ENCODE peak calls at places on chromosomes 11 and 22, in seven cellular contexts. F is IMR-90, Q is transverse colon, G is vagina, J is gastrocnemius medialis, T is sigmoid colon, X is suprapubic skin. E is an unnamed sample. For H3K4me1, the result is how much of the 10 kb centered on the place peaks cover.

GRCh38 chr22:50714150-50714549 is 23.9 kb upstream of the ACR start:
- DNase-seq in F (no peak), X (no peak), Q (no peak), T (no peak), G (no peak), J (no peak), E (no peak)

GRCh38 chr11:9172394-9172793 is 81.0 kb upstream of the SCUBE2 start:
- DNase-seq in J (no peak), Q (no peak), F (no peak), X (no peak), T (no peak), G (no peak), E (no peak)

GRCh38 chr11:130115218-130115617 is 44.4 kb upstream of the ST14 start:
- DNase-seq in G (no peak), Q (no peak), X (no peak), J (no peak), T (no peak), F (peak), E (no peak)

GRCh38 chr11:74669311-74670160 is 61.7 kb downstream of the CHRDL2 start:
- DNase-seq in Q (no peak), T (no peak), J (no peak), F (no peak), X (no peak), G (no peak), E (no peak)

GRCh38 chr22:40890881-40891280 is 29.0 kb upstream of the DNAJB7 start:
- DNase-seq in G (no peak), X (no peak), Q (no peak), T (no peak), F (peak), J (no peak), E (no peak)

GRCh38 chr22:47918936-47919505 is 1156.6 kb downstream of the TBC1D22A start:
- DNase-seq in T (no peak), Q (no peak), G (no peak), X (no peak), J (no peak), F (no peak), E (no peak)

GRCh38 chr11:75563978-75564552 is 2.0 kb downstream of the SERPINH1 start:
- DNase-seq in J (peak), T (peak), Q (peak), F (peak), X (no peak), G (no peak), E (no peak)

GRCh38 chr11:126607374-126607773 is 251.9 kb downstream of the ST3GAL4 start:
- DNase-seq in X (no peak), J (no peak), Q (peak), F (peak), T (no peak), G (no peak), E (no peak)

GRCh38 chr11:13384837-13385417 is 78.1 kb downstream of the BTBD10 start:
- DNase-seq in T (no peak), J (no peak), F (peak), Q (peak), G (no peak), X (no peak), E (no peak)

GRCh38 chr11:76217653-76218160 is 11.4 kb upstream of the WNT11 start:
- DNase-seq in J (no peak), G (no peak), T (no peak), F (no peak), X (no peak), Q (no peak), E (no peak)

GRCh38 chr22:32661296-32661695 is 140.2 kb upstream of the TIMP3 start:
- DNase-seq in X (peak), T (peak), J (peak), Q (peak), G (no peak), F (peak), E (peak)

GRCh38 chr11:29914203-29914930 is 102.5 kb downstream of the KCNA4 start:
- DNase-seq in G (no peak), T (no peak), X (no peak), J (no peak), F (no peak), Q (no peak), E (no peak)

GRCh38 chr11:126949066-126949945 is 51.3 kb downstream of the KIRREL3 start:
- DNase-seq in G (no peak), F (peak), J (no peak), X (no peak), T (no peak), Q (no peak), E (no peak)

GRCh38 chr11:131025020-131025419 is 108.7 kb upstream of the SNX19 start:
- DNase-seq in F (peak), G (no peak), X (no peak), Q (no peak), J (no peak), T (no peak), E (no peak)

GRCh38 chr11:73249304-73249703 is 22.8 kb upstream of the P2RY6 start:
- DNase-seq in F (peak), X (no peak), J (peak), G (no peak), Q (peak), T (peak), E (no peak)

GRCh38 chr22:22167791-22168189 is 76.8 kb upstream of the VPREB1 start:
- DNase-seq in T (no peak), G (no peak), F (no peak), J (no peak), X (no peak), Q (peak), E (peak)

GRCh38 chr22:36425977-36426523 is 38.3 kb upstream of the MYH9 start:
- DNase-seq in Q (no peak), T (no peak), J (peak), F (peak), X (no peak), G (no peak), E (no peak)

GRCh38 chr22:44441401-44442185 is 56.4 kb downstream of the RTL6 start:
- DNase-seq in T (peak), F (no peak), X (no peak), J (no peak), Q (no peak), G (no peak), E (peak)

GRCh38 chr11:131581006-131581405 is 210.6 kb downstream of the NTM start:
- DNase-seq in T (no peak), J (no peak), Q (no peak), X (no peak), F (no peak), G (no peak), E (no peak)

GRCh38 chr11:96267490-96268010 is 75.4 kb downstream of the MAML2 start:
- DNase-seq in F (peak), X (no peak), G (no peak), Q (no peak), T (no peak), J (no peak), E (no peak)

GRCh38 chr11:33689506-33689905 is 11.1 kb downstream of the C11orf91 start:
- DNase-seq in X (no peak), Q (no peak), J (no peak), T (no peak), G (no peak), F (no peak), E (no peak)
- H3K4me1 ChIP-seq in X (half or more), Q (under half), J (under half), T (under half), G (half or more), F (under half), E (under half)

DNA sequence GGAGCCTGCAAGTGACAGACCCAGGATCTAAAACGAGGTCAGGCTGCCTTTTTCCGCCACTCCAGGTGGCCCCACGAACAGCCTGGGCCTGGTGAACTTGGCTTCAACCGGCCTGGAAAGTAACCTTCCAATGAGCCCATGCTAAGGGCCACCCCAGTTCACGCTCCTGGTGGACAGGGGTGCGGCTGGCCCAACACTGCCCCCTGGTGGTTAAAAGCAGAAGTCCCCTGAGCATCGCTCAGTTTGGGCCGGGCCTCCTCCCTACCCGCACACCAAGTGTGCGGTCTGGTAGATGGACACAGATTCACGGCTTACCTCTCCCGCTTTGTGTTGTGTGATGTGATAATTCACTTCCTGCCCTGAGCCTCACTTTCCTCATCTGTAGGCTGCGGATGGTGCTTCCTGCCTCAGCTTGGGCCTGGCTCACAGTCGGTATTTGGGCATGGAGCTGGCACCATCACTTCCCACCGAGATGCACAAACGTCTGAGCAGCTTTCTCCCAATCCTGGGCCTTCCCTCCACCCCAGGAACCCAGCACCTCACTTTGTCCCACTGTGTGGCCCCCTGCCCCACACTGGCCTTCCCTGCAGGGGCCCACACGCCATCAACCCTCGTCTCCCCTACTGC is 13.7 kb upstream of the SEC14L3 start:
- DNase-seq in X (no peak), G (no peak), J (peak), T (peak), F (peak), Q (peak), E (peak)
- TF ChIP-seq POLR2A in X (no peak), G (no peak), J (no peak), T (no peak), F (no peak), Q (no peak), E (no peak)

DNA sequence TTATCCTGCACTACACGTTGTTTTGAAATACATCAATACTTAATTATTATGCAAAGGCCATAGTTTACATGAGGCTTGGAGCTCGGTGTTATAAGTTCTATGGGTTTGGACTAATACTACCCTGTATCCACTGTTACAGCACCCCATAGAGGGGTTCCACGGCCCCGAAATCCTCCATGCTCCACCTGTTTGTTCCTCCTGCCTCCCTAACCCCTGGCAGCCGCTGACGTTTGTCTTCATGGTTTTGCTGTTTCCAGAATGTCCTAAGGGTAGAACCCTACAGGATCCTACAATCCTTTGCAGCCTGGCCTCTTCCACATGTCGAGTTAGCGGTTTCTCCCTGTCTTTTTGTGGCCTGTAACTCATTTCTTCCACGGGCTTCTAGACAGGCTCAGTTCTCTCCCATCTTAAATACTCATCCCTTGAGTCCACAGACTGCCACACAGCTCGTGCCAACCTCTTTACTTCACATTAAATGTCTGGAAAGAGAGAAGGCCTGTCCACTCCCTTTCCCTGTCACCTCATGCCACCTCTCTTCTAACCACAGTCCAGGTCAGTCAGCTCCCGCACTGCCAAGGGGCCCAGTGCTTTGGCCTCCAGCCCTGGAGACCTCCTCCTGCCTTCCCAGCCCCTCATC is 42.4 kb upstream of the TH start:
- DNase-seq in Q (no peak), T (peak), J (no peak), X (no peak), F (no peak), G (no peak), E (no peak)
- H3K4me3 ChIP-seq in Q (no peak), T (no peak), J (no peak), X (no peak), F (no peak), G (no peak), E (no peak)

GRCh38 chr11:57815877-57816276 is 54.3 kb downstream of the CTNND1 start:
- DNase-seq in J (no peak), F (no peak), G (no peak), X (no peak), Q (no peak), T (no peak), E (no peak)
- H3K4me1 ChIP-seq in J (under half), F (under half), G (under half), X (under half), Q (under half), T (under half), E (under half)

E was measured in Peyer's patch.